ENCODE peak calls at places on chromosome 15, in five cellular contexts. K is H9, T is uterus, H is K562, N is left ventricle myocardium inferior. P is an unnamed sample.

GRCh38 chr15:79872358-79873017 is 24.3 kb downstream of the MTHFS start:
- DNase-seq in T (no peak), K (peak; percentile 39), N (no peak), H (no peak), P (peak; percentile 0)

GRCh38 chr15:68791431-68792283 is 29.0 kb downstream of the ANP32A start:
- DNase-seq in K (peak; percentile 63), N (no peak), H (no peak), T (no peak), P (no peak)

GRCh38 chr15:86060614-86061125 is 19.0 kb upstream of the AGBL1 start:
- DNase-seq in K (no peak), N (no peak), H (no peak), T (no peak), P (no peak)

GRCh38 chr15:34049096-34049495 is 10.1 kb upstream of the AVEN start:
- DNase-seq in K (no peak), H (no peak), N (no peak), T (no peak), P (no peak)

GRCh38 chr15:75230524-75231371 is 27.4 kb upstream of the GOLGA6C start:
- DNase-seq in K (no peak), H (no peak), T (no peak), N (peak; percentile 6), P (no peak)

GRCh38 chr15:99446565-99447496 is 119.0 kb upstream of the MEF2A start:
- DNase-seq in N (no peak), H (no peak), T (no peak), K (peak; percentile 38), P (no peak)

GRCh38 chr15:97947465-97948262 is 12.8 kb upstream of the ARRDC4 start:
- DNase-seq in K (no peak), T (no peak), H (no peak), N (no peak), P (no peak)

GRCh38 chr15:37819191-37819590 is 115.2 kb upstream of the TMCO5A start:
- DNase-seq in T (no peak), K (no peak), N (no peak), H (no peak), P (no peak)

GRCh38 chr15:99542828-99543227 is 23.0 kb upstream of the MEF2A start:
- DNase-seq in H (no peak), K (no peak), T (no peak), N (no peak), P (no peak)

GRCh38 chr15:59180946-59181345 is 25.7 kb upstream of the LDHAL6B start:
- DNase-seq in K (no peak), T (no peak), N (no peak), H (no peak), P (no peak)

GRCh38 chr15:66743703-66744536 is 41.9 kb downstream of the SMAD6 start:
- DNase-seq in T (no peak), H (no peak), K (no peak), N (no peak), P (no peak)

GRCh38 chr15:72070817-72071447 is 47.0 kb downstream of the MYO9A start:
- DNase-seq in T (no peak), H (no peak), N (no peak), K (no peak), P (no peak)

GRCh38 chr15:63362196-63362595 is 19.4 kb downstream of the CA12 start:
- DNase-seq in T (no peak), N (peak; percentile 63), K (no peak), H (peak; percentile 79), P (no peak)

GRCh38 chr15:70474682-70475438 is 288.5 kb downstream of the UACA start:
- DNase-seq in K (no peak), N (peak; percentile 36), H (no peak), T (peak; percentile 44), P (peak; percentile 96)

GRCh38 chr15:76636059-76636458 is 269.1 kb downstream of the SCAPER start:
- DNase-seq in N (no peak), T (no peak), H (no peak), K (no peak), P (no peak)

GRCh38 chr15:28103831-28104230 is 4.7 kb upstream of the OCA2 start:
- DNase-seq in H (no peak), T (no peak), N (no peak), K (no peak), P (no peak)

GRCh38 chr15:24878153-24878552 is 76.6 kb upstream of the SNRPN start:
- DNase-seq in K (no peak), T (no peak), H (no peak), N (peak; percentile 26), P (no peak)

GRCh38 chr15:94844188-94844532 is 612.8 kb downstream of the MCTP2 start:
- DNase-seq in T (no peak), K (no peak), N (no peak), H (no peak), P (no peak)

GRCh38 chr15:94844533-94845390 is 613.4 kb downstream of the MCTP2 start:
- DNase-seq in H (peak; percentile 92), T (peak; percentile 68), N (peak; percentile 74), K (peak; percentile 60), P (no peak)

GRCh38 chr15:94847325-94847724 is 616.0 kb downstream of the MCTP2 start:
- DNase-seq in H (no peak), N (no peak), T (no peak), K (no peak), P (no peak)

GRCh38 chr15:94843060-94843459 is 611.7 kb downstream of the MCTP2 start:
- DNase-seq in T (no peak), K (no peak), H (no peak), N (no peak), P (no peak)

GRCh38 chr15:94845391-94845718 is 614.0 kb downstream of the MCTP2 start:
- DNase-seq in T (no peak), H (no peak), N (no peak), K (no peak), P (no peak)
- TF ChIP-seq CTCF in T (no peak), H (no peak), N (no peak), K (no peak), P (no peak)

GRCh38 chr15:57743424-57743823 is 36.9 kb downstream of the POLR2M start:
- DNase-seq in H (peak; percentile 15), N (no peak), K (peak; percentile 47), T (no peak), P (no peak)
- TF ChIP-seq CTCF in H (peak; percentile 47), N (peak; percentile 18), K (peak; percentile 52), T (no peak), P (no peak)

GRCh38 chr15:39543651-39544050 is 37.2 kb upstream of the THBS1 start:
- DNase-seq in K (peak; percentile 70), N (no peak), T (no peak), H (peak; percentile 21), P (no peak)
- TF ChIP-seq CTCF in K (peak; percentile 58), N (no peak), T (no peak), H (peak; percentile 28), P (no peak)

DNA sequence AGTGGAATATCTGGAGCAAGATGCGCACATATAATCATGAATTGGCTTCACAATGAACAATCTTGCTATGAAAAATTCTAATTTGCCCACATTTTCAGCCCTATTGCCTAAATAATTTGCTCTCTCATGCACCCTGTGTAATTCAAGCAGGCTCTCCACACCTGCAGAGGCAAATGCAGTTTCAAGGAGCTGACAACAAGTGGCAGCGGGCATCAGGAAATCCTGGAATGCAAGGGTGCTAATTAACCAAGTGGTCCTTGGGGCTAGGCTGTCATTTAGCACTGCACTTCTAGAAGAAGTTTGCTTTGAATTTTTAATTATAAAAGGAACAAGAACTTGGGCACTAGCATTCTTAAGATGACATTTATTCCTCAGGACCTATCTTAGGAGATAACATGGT is 56.3 kb upstream of the ICE2 start:
- DNase-seq in N (no peak), T (no peak), K (no peak), H (no peak), P (no peak)
- TF ChIP-seq CTCF in N (no peak), T (no peak), K (peak; percentile 18), H (no peak), P (no peak)

GRCh38 chr15:78284758-78285157 is 14.7 kb downstream of the SKIC8 start:
- DNase-seq in H (peak; percentile 35), T (no peak), N (no peak), K (no peak), P (no peak)
- TF ChIP-seq CTCF in H (peak; percentile 40), T (no peak), N (no peak), K (peak; percentile 54), P (peak; percentile 3)

P was measured in AG09319.